ENCODE peak calls at places on chromosomes 5 and 9, in four cellular contexts. One of them, this sample, is unnamed.

GRCh38 chr9:131873891-131874440 is 134.1 kb upstream of the RAPGEF1 start:
- DNase-seq in activated naive CD4-positive, alpha-beta T cell: no peak
- DNase-seq in activated CD4-positive, alpha-beta T cell treated with anti-CD3 and anti-CD28 coated beads for 24 hours: no peak
- DNase-seq in sigmoid colon: no peak
- DNase-seq in this sample: no peak

GRCh38 chr9:81665514-81665838 is 23.9 kb downstream of the TLE1 start:
- DNase-seq in activated naive CD4-positive, alpha-beta T cell: no peak
- DNase-seq in activated CD4-positive, alpha-beta T cell treated with anti-CD3 and anti-CD28 coated beads for 24 hours: no peak
- DNase-seq in sigmoid colon: no peak
- DNase-seq in this sample: no peak

GRCh38 chr5:153792305-153792704 is 246.4 kb downstream of the FAM114A2 start:
- DNase-seq in activated naive CD4-positive, alpha-beta T cell: no peak
- DNase-seq in activated CD4-positive, alpha-beta T cell treated with anti-CD3 and anti-CD28 coated beads for 24 hours: no peak
- DNase-seq in sigmoid colon: no peak
- DNase-seq in this sample: no peak

GRCh38 chr5:37208883-37209808 is 40.0 kb downstream of the CPLANE1 start:
- DNase-seq in activated naive CD4-positive, alpha-beta T cell: no peak
- DNase-seq in activated CD4-positive, alpha-beta T cell treated with anti-CD3 and anti-CD28 coated beads for 24 hours: no peak
- DNase-seq in sigmoid colon: no peak
- DNase-seq in this sample: no peak

GRCh38 chr5:7805379-7805778 is 45.6 kb downstream of the CFAP90 start:
- DNase-seq in activated naive CD4-positive, alpha-beta T cell: no peak
- DNase-seq in activated CD4-positive, alpha-beta T cell treated with anti-CD3 and anti-CD28 coated beads for 24 hours: no peak
- DNase-seq in sigmoid colon: no peak
- DNase-seq in this sample: no peak

GRCh38 chr5:109053995-109054417 is 306.3 kb downstream of the FER start:
- DNase-seq in activated naive CD4-positive, alpha-beta T cell: no peak
- DNase-seq in activated CD4-positive, alpha-beta T cell treated with anti-CD3 and anti-CD28 coated beads for 24 hours: no peak
- DNase-seq in sigmoid colon: no peak
- DNase-seq in this sample: peak

GRCh38 chr5:90168399-90168798 is 241.2 kb downstream of the CETN3 start:
- DNase-seq in activated naive CD4-positive, alpha-beta T cell: no peak
- DNase-seq in activated CD4-positive, alpha-beta T cell treated with anti-CD3 and anti-CD28 coated beads for 24 hours: no peak
- DNase-seq in sigmoid colon: no peak
- DNase-seq in this sample: no peak

GRCh38 chr5:65481635-65482271 is at the start of gene ADAMTS6:
- DNase-seq in activated naive CD4-positive, alpha-beta T cell: peak
- DNase-seq in activated CD4-positive, alpha-beta T cell treated with anti-CD3 and anti-CD28 coated beads for 24 hours: peak
- DNase-seq in sigmoid colon: peak
- DNase-seq in this sample: peak

GRCh38 chr5:149632311-149633251 is 51.3 kb downstream of the ARHGEF37 start:
- DNase-seq in activated naive CD4-positive, alpha-beta T cell: no peak
- DNase-seq in activated CD4-positive, alpha-beta T cell treated with anti-CD3 and anti-CD28 coated beads for 24 hours: no peak
- DNase-seq in sigmoid colon: peak
- DNase-seq in this sample: no peak

This sample was measured in AG09319.